ENCODE peak calls at places on chromosome 17, in five cellular contexts. N is IMR-90, H is DMS153, R is anterior cingulate cortex, D is psoas muscle. J is an unnamed sample.

GRCh38 chr17:4937553-4937952 is 2.3 kb downstream of the SLC25A11 start:
- DNase-seq in R (no peak), H (no peak), D (peak; percentile 50), N (no peak), J (no peak)

GRCh38 chr17:58369214-58370031 is 17.4 kb upstream of the SUPT4H1 start:
- DNase-seq in N (no peak), H (no peak), D (no peak), R (no peak), J (no peak)

GRCh38 chr17:63919311-63919723 is 678 bp upstream of the GH1 start:
- DNase-seq in R (peak; percentile 17), H (no peak), D (peak; percentile 65), N (peak; percentile 51), J (peak; percentile 63)

GRCh38 chr17:77445908-77446535 is 305.3 kb downstream of the SEC14L1 start:
- DNase-seq in R (no peak), H (no peak), D (no peak), N (peak; percentile 56), J (no peak)

GRCh38 chr17:59627770-59628171 is 8.1 kb downstream of the CLTC start:
- DNase-seq in R (no peak), N (no peak), D (no peak), H (no peak), J (no peak)

GRCh38 chr17:38672788-38673713 is 1.7 kb downstream of the EPOP start:
- DNase-seq in N (no peak), H (no peak), R (no peak), D (no peak), J (no peak)

GRCh38 chr17:45135978-45136791 is 698 bp downstream of the ACBD4 start:
- DNase-seq in R (no peak), H (no peak), N (no peak), D (peak; percentile 56), J (no peak)

GRCh38 chr17:43016216-43016615 is 6.0 kb downstream of the VAT1 start:
- DNase-seq in H (no peak), R (no peak), N (no peak), D (no peak), J (no peak)

GRCh38 chr17:12709063-12709462 is 43.4 kb downstream of the MYOCD start:
- DNase-seq in H (no peak), D (no peak), R (no peak), N (peak; percentile 62), J (no peak)

GRCh38 chr17:7380321-7380720 is 568 bp upstream of the TNK1 start:
- DNase-seq in D (peak; percentile 83), N (peak; percentile 47), H (no peak), R (no peak), J (peak; percentile 56)

GRCh38 chr17:1012823-1013728 is 16.1 kb downstream of the TIMM22 start:
- DNase-seq in N (no peak), H (no peak), R (no peak), D (peak; percentile 42), J (no peak)

GRCh38 chr17:45361451-45361850 is 44.6 kb upstream of the MAP3K14 start:
- DNase-seq in R (no peak), H (no peak), N (no peak), D (no peak), J (no peak)

GRCh38 chr17:61757168-61757567 is 106.2 kb downstream of the BRIP1 start:
- DNase-seq in H (no peak), N (no peak), R (no peak), D (no peak), J (no peak)

GRCh38 chr17:50304781-50305404 is 30.6 kb downstream of the TMEM92 start:
- DNase-seq in H (no peak), D (no peak), R (no peak), N (peak; percentile 79), J (no peak)

GRCh38 chr17:42679001-42679491 is 2.3 kb upstream of the PLEKHH3 start:
- DNase-seq in R (no peak), D (peak; percentile 70), H (peak; percentile 21), N (peak; percentile 39), J (no peak)

GRCh38 chr17:69030145-69030544 is 30.6 kb downstream of the ABCA9 start:
- DNase-seq in H (no peak), R (no peak), D (no peak), N (peak; percentile 8), J (no peak)

GRCh38 chr17:77160032-77160876 is 19.5 kb downstream of the SEC14L1 start:
- DNase-seq in H (peak; percentile 65), N (no peak), R (no peak), D (no peak), J (no peak)

GRCh38 chr17:48198950-48199541 is 91.5 kb downstream of the SNX11 start:
- DNase-seq in R (no peak), D (no peak), H (peak; percentile 22), N (no peak), J (no peak)

GRCh38 chr17:82221341-82221902 is 7.4 kb upstream of the SLC16A3 start:
- DNase-seq in R (no peak), N (no peak), H (no peak), D (no peak), J (no peak)

GRCh38 chr17:38564869-38565268 is 40.9 kb downstream of the SRCIN1 start:
- DNase-seq in R (no peak), H (no peak), N (no peak), D (no peak), J (no peak)

GRCh38 chr17:75681289-75681688 is 14.2 kb downstream of the SAP30BP start:
- DNase-seq in N (peak; percentile 58), D (no peak), R (no peak), H (no peak), J (no peak)

GRCh38 chr17:31494259-31495048 is 103.0 kb downstream of the RAB11FIP4 start:
- DNase-seq in N (no peak), H (no peak), D (peak; percentile 21), R (no peak), J (no peak)

GRCh38 chr17:18191967-18192366 is 8.3 kb downstream of the ALKBH5 start:
- DNase-seq in R (no peak), H (no peak), N (no peak), D (no peak), J (no peak)

GRCh38 chr17:48470388-48471034 is 40.5 kb upstream of the SKAP1 start:
- DNase-seq in R (no peak), N (peak; percentile 62), D (no peak), H (no peak), J (no peak)

GRCh38 chr17:67239597-67239996 is 5.4 kb downstream of the HELZ start:
- DNase-seq in N (peak; percentile 82), D (no peak), R (no peak), H (no peak), J (no peak)

GRCh38 chr17:7651097-7651958 is 602 bp downstream of the ATP1B2 start:
- DNase-seq in H (no peak), R (peak; percentile 11), N (no peak), D (no peak), J (no peak)

GRCh38 chr17:78120971-78121800 is 7.4 kb downstream of the TMC6 start:
- DNase-seq in R (no peak), H (no peak), N (no peak), D (no peak), J (no peak)

GRCh38 chr17:79993390-79994221 is 42.1 kb downstream of the TBC1D16 start:
- DNase-seq in N (peak; percentile 94), H (peak; percentile 60), D (peak; percentile 92), R (no peak), J (peak; percentile 65)